ENCODE peak calls at places on chromosomes 4 and X, in six cellular contexts. One of them, this sample, is unnamed.

GRCh38 chrX:2484721-2485459 is 15.9 kb downstream of the DHRSX start:
- DNase-seq in HCEC 1CT: peak; percentile 8
- DNase-seq in ureter: no peak
- DNase-seq in iPS-NIHi11: no peak
- DNase-seq in progenitor cell of endocrine pancreas: no peak
- DNase-seq in OCI-LY7: no peak
- DNase-seq in this sample: no peak

GRCh38 chr4:112152496-112152895 is 7.2 kb downstream of the FAM241A start:
- DNase-seq in HCEC 1CT: no peak
- DNase-seq in ureter: no peak
- DNase-seq in iPS-NIHi11: no peak
- DNase-seq in progenitor cell of endocrine pancreas: no peak
- DNase-seq in OCI-LY7: no peak
- DNase-seq in this sample: peak; percentile 4

GRCh38 chrX:27619975-27620374 is 29.8 kb downstream of the DCAF8L2 start:
- DNase-seq in HCEC 1CT: no peak
- DNase-seq in ureter: no peak
- DNase-seq in iPS-NIHi11: no peak
- DNase-seq in progenitor cell of endocrine pancreas: no peak
- DNase-seq in OCI-LY7: no peak
- DNase-seq in this sample: peak; percentile 16

GRCh38 chr4:26163425-26164362 is 157.1 kb upstream of the RBPJ start:
- DNase-seq in HCEC 1CT: no peak
- DNase-seq in ureter: no peak
- DNase-seq in iPS-NIHi11: no peak
- DNase-seq in progenitor cell of endocrine pancreas: no peak
- DNase-seq in OCI-LY7: no peak
- DNase-seq in this sample: no peak

GRCh38 chrX:149487292-149487691 is 17.8 kb downstream of the IDS start:
- DNase-seq in HCEC 1CT: no peak
- DNase-seq in ureter: no peak
- DNase-seq in iPS-NIHi11: peak; percentile 31
- DNase-seq in progenitor cell of endocrine pancreas: no peak
- DNase-seq in OCI-LY7: peak; percentile 4
- DNase-seq in this sample: peak; percentile 2

GRCh38 chrX:105375816-105376215 is 155.3 kb upstream of the TEX13A start:
- DNase-seq in HCEC 1CT: peak; percentile 1
- DNase-seq in ureter: peak; percentile 42
- DNase-seq in iPS-NIHi11: no peak
- DNase-seq in progenitor cell of endocrine pancreas: no peak
- DNase-seq in OCI-LY7: no peak
- DNase-seq in this sample: no peak

GRCh38 chrX:100680756-100681155 is 36.8 kb downstream of the SRPX2 start:
- DNase-seq in HCEC 1CT: no peak
- DNase-seq in ureter: no peak
- DNase-seq in iPS-NIHi11: no peak
- DNase-seq in progenitor cell of endocrine pancreas: no peak
- DNase-seq in OCI-LY7: no peak
- DNase-seq in this sample: no peak

GRCh38 chrX:10111364-10112148 is 45.2 kb upstream of the CLCN4 start:
- DNase-seq in HCEC 1CT: no peak
- DNase-seq in ureter: no peak
- DNase-seq in iPS-NIHi11: no peak
- DNase-seq in progenitor cell of endocrine pancreas: no peak
- DNase-seq in OCI-LY7: peak; percentile 89
- DNase-seq in this sample: no peak

GRCh38 chr4:82358773-82359324 is 14.9 kb downstream of the HNRNPD start:
- DNase-seq in HCEC 1CT: no peak
- DNase-seq in ureter: no peak
- DNase-seq in iPS-NIHi11: no peak
- DNase-seq in progenitor cell of endocrine pancreas: no peak
- DNase-seq in OCI-LY7: no peak
- DNase-seq in this sample: peak; percentile 71

This sample was measured in erythroblast.